ENCODE peak calls at places on chromosomes 4 and X, in eight cellular contexts. One of them, this sample, is unnamed.

GRCh38 chrX:485368-485767 is 98.7 kb upstream of the PPP2R3B start:
- DNase-seq in T1000: no peak
- DNase-seq in T-helper 2 cell treated with Interferon-gamma antibody and Interleukin-4, amounts not matched to agents 5 μg/mL and 100 μg/mL, for 36 hours: no peak
- DNase-seq in HuH-7: no peak
- DNase-seq in A549: no peak
- DNase-seq in ELF-1: no peak
- DNase-seq in H9: no peak
- DNase-seq in GM13977: no peak
- DNase-seq in this sample: no peak

GRCh38 chr4:7342223-7342576 is 92.5 kb downstream of the PSAPL1 start:
- DNase-seq in A549: no peak
- DNase-seq in ELF-1: no peak
- DNase-seq in GM13977: no peak
- DNase-seq in T-helper 2 cell treated with Interferon-gamma antibody and Interleukin-4, amounts not matched to agents 5 μg/mL and 100 μg/mL, for 36 hours: no peak
- DNase-seq in H9: no peak
- DNase-seq in T1000: no peak
- DNase-seq in HuH-7: no peak
- DNase-seq in this sample: no peak

GRCh38 chr4:5962416-5962815 is 55.8 kb downstream of the C4orf50 start:
- DNase-seq in H9: no peak
- DNase-seq in GM13977: no peak
- DNase-seq in T-helper 2 cell treated with Interferon-gamma antibody and Interleukin-4, amounts not matched to agents 5 μg/mL and 100 μg/mL, for 36 hours: no peak
- DNase-seq in T1000: no peak
- DNase-seq in ELF-1: no peak
- DNase-seq in A549: no peak
- DNase-seq in HuH-7: no peak
- DNase-seq in this sample: no peak

GRCh38 chr4:148515248-148515647 is 73.0 kb upstream of the NR3C2 start:
- DNase-seq in H9: no peak
- DNase-seq in T-helper 2 cell treated with Interferon-gamma antibody and Interleukin-4, amounts not matched to agents 5 μg/mL and 100 μg/mL, for 36 hours: no peak
- DNase-seq in GM13977: no peak
- DNase-seq in HuH-7: no peak
- DNase-seq in ELF-1: no peak
- DNase-seq in A549: no peak
- DNase-seq in T1000: no peak
- DNase-seq in this sample: no peak

GRCh38 chr4:7124643-7125442 is 57.0 kb upstream of the GRPEL1 start:
- DNase-seq in T1000: no peak
- DNase-seq in HuH-7: peak
- DNase-seq in H9: peak
- DNase-seq in T-helper 2 cell treated with Interferon-gamma antibody and Interleukin-4, amounts not matched to agents 5 μg/mL and 100 μg/mL, for 36 hours: no peak
- DNase-seq in ELF-1: peak
- DNase-seq in A549: no peak
- DNase-seq in GM13977: no peak
- DNase-seq in this sample: no peak

GRCh38 chr4:148962539-148963290 is 520.5 kb upstream of the NR3C2 start:
- DNase-seq in GM13977: no peak
- DNase-seq in HuH-7: no peak
- DNase-seq in ELF-1: no peak
- DNase-seq in T-helper 2 cell treated with Interferon-gamma antibody and Interleukin-4, amounts not matched to agents 5 μg/mL and 100 μg/mL, for 36 hours: no peak
- DNase-seq in A549: no peak
- DNase-seq in T1000: no peak
- DNase-seq in H9: no peak
- DNase-seq in this sample: no peak

GRCh38 chrX:134460861-134461218 is 875 bp downstream of the HPRT1 start:
- DNase-seq in HuH-7: no peak
- DNase-seq in H9: no peak
- DNase-seq in A549: no peak
- DNase-seq in ELF-1: peak
- DNase-seq in T1000: no peak
- DNase-seq in T-helper 2 cell treated with Interferon-gamma antibody and Interleukin-4, amounts not matched to agents 5 μg/mL and 100 μg/mL, for 36 hours: no peak
- DNase-seq in GM13977: no peak
- DNase-seq in this sample: no peak

GRCh38 chrX:120457766-120458180 is 11.3 kb downstream of the LAMP2 start:
- DNase-seq in T-helper 2 cell treated with Interferon-gamma antibody and Interleukin-4, amounts not matched to agents 5 μg/mL and 100 μg/mL, for 36 hours: no peak
- DNase-seq in H9: no peak
- DNase-seq in A549: no peak
- DNase-seq in T1000: no peak
- DNase-seq in GM13977: peak
- DNase-seq in ELF-1: no peak
- DNase-seq in HuH-7: no peak
- DNase-seq in this sample: no peak

GRCh38 chr4:99564921-99565320 is 1.1 kb upstream of the TRMT10A start:
- DNase-seq in H9: no peak
- DNase-seq in ELF-1: no peak
- DNase-seq in GM13977: no peak
- DNase-seq in A549: no peak
- DNase-seq in HuH-7: no peak
- DNase-seq in T1000: no peak
- DNase-seq in T-helper 2 cell treated with Interferon-gamma antibody and Interleukin-4, amounts not matched to agents 5 μg/mL and 100 μg/mL, for 36 hours: no peak
- DNase-seq in this sample: no peak

GRCh38 chrX:111387470-111387869 is 24.5 kb downstream of the DCX start:
- DNase-seq in T-helper 2 cell treated with Interferon-gamma antibody and Interleukin-4, amounts not matched to agents 5 μg/mL and 100 μg/mL, for 36 hours: no peak
- DNase-seq in ELF-1: no peak
- DNase-seq in A549: no peak
- DNase-seq in T1000: no peak
- DNase-seq in GM13977: no peak
- DNase-seq in H9: no peak
- DNase-seq in HuH-7: no peak
- DNase-seq in this sample: no peak

GRCh38 chr4:169040559-169041261 is 30.7 kb upstream of the CBR4 start:
- DNase-seq in T1000: no peak
- DNase-seq in GM13977: no peak
- DNase-seq in A549: no peak
- DNase-seq in HuH-7: peak
- DNase-seq in ELF-1: no peak
- DNase-seq in T-helper 2 cell treated with Interferon-gamma antibody and Interleukin-4, amounts not matched to agents 5 μg/mL and 100 μg/mL, for 36 hours: no peak
- DNase-seq in H9: no peak
- DNase-seq in this sample: no peak

GRCh38 chr4:134862116-134862515 is 660.5 kb upstream of the PABPC4L start:
- DNase-seq in ELF-1: no peak
- DNase-seq in A549: no peak
- DNase-seq in HuH-7: no peak
- DNase-seq in H9: no peak
- DNase-seq in T-helper 2 cell treated with Interferon-gamma antibody and Interleukin-4, amounts not matched to agents 5 μg/mL and 100 μg/mL, for 36 hours: no peak
- DNase-seq in GM13977: no peak
- DNase-seq in T1000: no peak
- DNase-seq in this sample: no peak

GRCh38 chr4:113339430-113339813 is 290.0 kb downstream of the ANK2 start:
- DNase-seq in HuH-7: no peak
- DNase-seq in GM13977: no peak
- DNase-seq in T-helper 2 cell treated with Interferon-gamma antibody and Interleukin-4, amounts not matched to agents 5 μg/mL and 100 μg/mL, for 36 hours: no peak
- DNase-seq in T1000: no peak
- DNase-seq in ELF-1: no peak
- DNase-seq in A549: no peak
- DNase-seq in H9: no peak
- DNase-seq in this sample: no peak

GRCh38 chrX:40579880-40580536 is 762 bp upstream of the ATP6AP2 start:
- DNase-seq in T1000: no peak
- DNase-seq in HuH-7: no peak
- DNase-seq in GM13977: no peak
- DNase-seq in H9: no peak
- DNase-seq in A549: peak
- DNase-seq in T-helper 2 cell treated with Interferon-gamma antibody and Interleukin-4, amounts not matched to agents 5 μg/mL and 100 μg/mL, for 36 hours: no peak
- DNase-seq in ELF-1: no peak
- DNase-seq in this sample: no peak

GRCh38 chr4:1047976-1048780 is 36.8 kb downstream of the FGFRL1 start:
- DNase-seq in HuH-7: no peak
- DNase-seq in T-helper 2 cell treated with Interferon-gamma antibody and Interleukin-4, amounts not matched to agents 5 μg/mL and 100 μg/mL, for 36 hours: no peak
- DNase-seq in A549: no peak
- DNase-seq in T1000: no peak
- DNase-seq in ELF-1: no peak
- DNase-seq in H9: peak
- DNase-seq in GM13977: no peak
- DNase-seq in this sample: no peak

GRCh38 chrX:133297284-133297683 is 79.1 kb upstream of the TFDP3 start:
- DNase-seq in HuH-7: no peak
- DNase-seq in ELF-1: no peak
- DNase-seq in T-helper 2 cell treated with Interferon-gamma antibody and Interleukin-4, amounts not matched to agents 5 μg/mL and 100 μg/mL, for 36 hours: no peak
- DNase-seq in GM13977: no peak
- DNase-seq in A549: no peak
- DNase-seq in T1000: peak
- DNase-seq in H9: no peak
- DNase-seq in this sample: no peak

GRCh38 chr4:152640058-152640921 is 39.5 kb downstream of the TMEM154 start:
- DNase-seq in GM13977: no peak
- DNase-seq in A549: peak
- DNase-seq in T-helper 2 cell treated with Interferon-gamma antibody and Interleukin-4, amounts not matched to agents 5 μg/mL and 100 μg/mL, for 36 hours: no peak
- DNase-seq in T1000: no peak
- DNase-seq in H9: no peak
- DNase-seq in HuH-7: peak
- DNase-seq in ELF-1: no peak
- DNase-seq in this sample: no peak

GRCh38 chr4:73850261-73850970 is 2.7 kb upstream of the PF4V1 start:
- DNase-seq in A549: no peak
- DNase-seq in HuH-7: no peak
- DNase-seq in T1000: no peak
- DNase-seq in ELF-1: no peak
- DNase-seq in H9: no peak
- DNase-seq in T-helper 2 cell treated with Interferon-gamma antibody and Interleukin-4, amounts not matched to agents 5 μg/mL and 100 μg/mL, for 36 hours: no peak
- DNase-seq in GM13977: no peak
- DNase-seq in this sample: no peak

GRCh38 chr4:69830529-69831269 is 29.2 kb downstream of the SULT1E1 start:
- DNase-seq in T-helper 2 cell treated with Interferon-gamma antibody and Interleukin-4, amounts not matched to agents 5 μg/mL and 100 μg/mL, for 36 hours: no peak
- DNase-seq in HuH-7: no peak
- DNase-seq in T1000: no peak
- DNase-seq in GM13977: no peak
- DNase-seq in H9: peak
- DNase-seq in ELF-1: no peak
- DNase-seq in A549: no peak
- DNase-seq in this sample: no peak

GRCh38 chr4:171157462-171158082 is 655.6 kb upstream of the GALNTL6 start:
- DNase-seq in A549: no peak
- DNase-seq in T-helper 2 cell treated with Interferon-gamma antibody and Interleukin-4, amounts not matched to agents 5 μg/mL and 100 μg/mL, for 36 hours: no peak
- DNase-seq in ELF-1: peak
- DNase-seq in H9: peak
- DNase-seq in HuH-7: no peak
- DNase-seq in T1000: no peak
- DNase-seq in GM13977: no peak
- DNase-seq in this sample: no peak

GRCh38 chrX:11049976-11050375 is 61.2 kb upstream of the HCCS start:
- DNase-seq in H9: no peak
- DNase-seq in T1000: no peak
- DNase-seq in HuH-7: no peak
- DNase-seq in GM13977: no peak
- DNase-seq in ELF-1: no peak
- DNase-seq in A549: no peak
- DNase-seq in T-helper 2 cell treated with Interferon-gamma antibody and Interleukin-4, amounts not matched to agents 5 μg/mL and 100 μg/mL, for 36 hours: no peak
- DNase-seq in this sample: no peak

GRCh38 chr4:186829740-186830449 is 106.2 kb upstream of the FAT1 start:
- DNase-seq in A549: no peak
- DNase-seq in ELF-1: no peak
- DNase-seq in GM13977: no peak
- DNase-seq in HuH-7: no peak
- DNase-seq in T1000: no peak
- DNase-seq in T-helper 2 cell treated with Interferon-gamma antibody and Interleukin-4, amounts not matched to agents 5 μg/mL and 100 μg/mL, for 36 hours: no peak
- DNase-seq in H9: no peak
- DNase-seq in this sample: no peak

GRCh38 chr4:108830509-108831244 is 67.8 kb upstream of the ETNPPL start:
- DNase-seq in H9: no peak
- DNase-seq in ELF-1: peak
- DNase-seq in GM13977: no peak
- DNase-seq in HuH-7: no peak
- DNase-seq in T1000: no peak
- DNase-seq in A549: no peak
- DNase-seq in T-helper 2 cell treated with Interferon-gamma antibody and Interleukin-4, amounts not matched to agents 5 μg/mL and 100 μg/mL, for 36 hours: peak
- DNase-seq in this sample: peak

GRCh38 chr4:90002406-90003040 is 107.9 kb downstream of the MMRN1 start:
- DNase-seq in T-helper 2 cell treated with Interferon-gamma antibody and Interleukin-4, amounts not matched to agents 5 μg/mL and 100 μg/mL, for 36 hours: no peak
- DNase-seq in T1000: no peak
- DNase-seq in HuH-7: no peak
- DNase-seq in H9: no peak
- DNase-seq in ELF-1: no peak
- DNase-seq in A549: no peak
- DNase-seq in GM13977: no peak
- DNase-seq in this sample: no peak

GRCh38 chr4:53510981-53511380 is 80.3 kb downstream of the LNX1 start:
- DNase-seq in A549: no peak
- DNase-seq in GM13977: no peak
- DNase-seq in T1000: no peak
- DNase-seq in ELF-1: no peak
- DNase-seq in H9: no peak
- DNase-seq in T-helper 2 cell treated with Interferon-gamma antibody and Interleukin-4, amounts not matched to agents 5 μg/mL and 100 μg/mL, for 36 hours: no peak
- DNase-seq in HuH-7: no peak
- DNase-seq in this sample: no peak

GRCh38 chr4:153651041-153651960 is 32.8 kb upstream of the TLR2 start:
- DNase-seq in ELF-1: no peak
- DNase-seq in T1000: no peak
- DNase-seq in HuH-7: no peak
- DNase-seq in H9: no peak
- DNase-seq in A549: no peak
- DNase-seq in GM13977: no peak
- DNase-seq in T-helper 2 cell treated with Interferon-gamma antibody and Interleukin-4, amounts not matched to agents 5 μg/mL and 100 μg/mL, for 36 hours: peak
- DNase-seq in this sample: peak

GRCh38 chr4:121256346-121256745 is 92.2 kb upstream of the TNIP3 start:
- DNase-seq in ELF-1: no peak
- DNase-seq in H9: no peak
- DNase-seq in HuH-7: no peak
- DNase-seq in T-helper 2 cell treated with Interferon-gamma antibody and Interleukin-4, amounts not matched to agents 5 μg/mL and 100 μg/mL, for 36 hours: peak
- DNase-seq in A549: no peak
- DNase-seq in T1000: peak
- DNase-seq in GM13977: peak
- DNase-seq in this sample: peak

GRCh38 chr4:110754726-110755125 is 131.8 kb upstream of the PITX2 start:
- DNase-seq in T1000: no peak
- DNase-seq in A549: no peak
- DNase-seq in ELF-1: no peak
- DNase-seq in GM13977: no peak
- DNase-seq in T-helper 2 cell treated with Interferon-gamma antibody and Interleukin-4, amounts not matched to agents 5 μg/mL and 100 μg/mL, for 36 hours: no peak
- DNase-seq in HuH-7: no peak
- DNase-seq in H9: no peak
- DNase-seq in this sample: no peak

GRCh38 chr4:122285285-122285684 is 93.5 kb upstream of the ADAD1 start:
- DNase-seq in T1000: no peak
- DNase-seq in A549: no peak
- DNase-seq in H9: no peak
- DNase-seq in GM13977: no peak
- DNase-seq in ELF-1: no peak
- DNase-seq in HuH-7: no peak
- DNase-seq in T-helper 2 cell treated with Interferon-gamma antibody and Interleukin-4, amounts not matched to agents 5 μg/mL and 100 μg/mL, for 36 hours: no peak
- DNase-seq in this sample: no peak

GRCh38 chrX:46574941-46575381 is 1.4 kb downstream of the CHST7 start:
- DNase-seq in T1000: no peak
- DNase-seq in H9: peak
- DNase-seq in HuH-7: no peak
- DNase-seq in A549: no peak
- DNase-seq in T-helper 2 cell treated with Interferon-gamma antibody and Interleukin-4, amounts not matched to agents 5 μg/mL and 100 μg/mL, for 36 hours: peak
- DNase-seq in ELF-1: peak
- DNase-seq in GM13977: peak
- DNase-seq in this sample: peak

GRCh38 chr4:105630670-105631655 is 77.5 kb downstream of the INTS12 start:
- DNase-seq in ELF-1: no peak
- DNase-seq in H9: no peak
- DNase-seq in A549: no peak
- DNase-seq in T1000: no peak
- DNase-seq in HuH-7: no peak
- DNase-seq in T-helper 2 cell treated with Interferon-gamma antibody and Interleukin-4, amounts not matched to agents 5 μg/mL and 100 μg/mL, for 36 hours: no peak
- DNase-seq in GM13977: no peak
- DNase-seq in this sample: no peak

GRCh38 chr4:150264595-150265141 is 186.4 kb downstream of the DCLK2 start:
- DNase-seq in T-helper 2 cell treated with Interferon-gamma antibody and Interleukin-4, amounts not matched to agents 5 μg/mL and 100 μg/mL, for 36 hours: no peak
- DNase-seq in GM13977: no peak
- DNase-seq in HuH-7: no peak
- DNase-seq in H9: no peak
- DNase-seq in A549: no peak
- DNase-seq in ELF-1: no peak
- DNase-seq in T1000: no peak
- DNase-seq in this sample: no peak

GRCh38 chr4:182880387-182881356 is 36.5 kb downstream of the DCTD start:
- DNase-seq in T1000: no peak
- DNase-seq in H9: no peak
- DNase-seq in GM13977: no peak
- DNase-seq in T-helper 2 cell treated with Interferon-gamma antibody and Interleukin-4, amounts not matched to agents 5 μg/mL and 100 μg/mL, for 36 hours: no peak
- DNase-seq in HuH-7: no peak
- DNase-seq in A549: no peak
- DNase-seq in ELF-1: no peak
- DNase-seq in this sample: no peak

GRCh38 chr4:77263247-77263646 is 106.2 kb downstream of the CCNG2 start:
- DNase-seq in ELF-1: no peak
- DNase-seq in T1000: no peak
- DNase-seq in T-helper 2 cell treated with Interferon-gamma antibody and Interleukin-4, amounts not matched to agents 5 μg/mL and 100 μg/mL, for 36 hours: no peak
- DNase-seq in GM13977: no peak
- DNase-seq in H9: no peak
- DNase-seq in A549: no peak
- DNase-seq in HuH-7: no peak
- DNase-seq in this sample: no peak

This sample was measured in activated CD8-positive, alpha-beta memory T cell treated with anti-CD3 and anti-CD28 coated beads, Interleukin-2, amount 10 ng/mL, durations not matched to agents 7 days and 5 days.